ENCODE peak calls at places on chromosomes 6 and 20, in six cellular contexts. L is IMR-90, C is neuronal stem cell, O is H1, K is mesenchymal stem cell, Q is mesendoderm. N is an unnamed sample.

GRCh38 chr6:44116643-44117382 is 10.4 kb downstream of the MRPL14 start:
- DNase-seq in L (peak), C (no peak), O (no peak), K (peak), Q (no peak), N (peak)

GRCh38 chr20:1528811-1529210 is 28.7 kb downstream of the SIRPD start:
- DNase-seq in L (peak), C (no peak), O (no peak), K (peak), Q (no peak), N (peak)

GRCh38 chr20:25006431-25007167 is 14.0 kb upstream of the APMAP start:
- DNase-seq in L (no peak), C (no peak), O (no peak), K (no peak), Q (no peak), N (no peak)

GRCh38 chr6:55836481-55836880 is 38.9 kb downstream of the BMP5 start:
- DNase-seq in L (no peak), C (no peak), O (no peak), K (no peak), Q (no peak), N (no peak)

GRCh38 chr6:145736854-145737181 is 1.5 kb upstream of the EPM2A start:
- DNase-seq in L (peak), C (no peak), O (no peak), K (peak), Q (no peak), N (no peak)

GRCh38 chr6:53795702-53796450 is 1.1 kb downstream of the LRRC1 start:
- DNase-seq in L (peak), C (peak), O (no peak), K (peak), Q (peak), N (peak)

GRCh38 chr20:23115823-23116222 is 29.7 kb upstream of the CD93 start:
- DNase-seq in L (no peak), C (no peak), O (no peak), K (peak), Q (no peak), N (peak)

GRCh38 chr20:11585752-11586352 is 331.8 kb upstream of the BTBD3 start:
- DNase-seq in L (peak), C (no peak), O (no peak), K (peak), Q (peak), N (no peak)

GRCh38 chr6:133741375-133741861 is 147.5 kb upstream of the TCF21 start:
- DNase-seq in L (peak), C (peak), O (no peak), K (peak), Q (peak), N (no peak)

GRCh38 chr6:128569737-128570438 is 49.5 kb upstream of the PTPRK start:
- DNase-seq in L (peak), C (peak), O (peak), K (peak), Q (peak), N (peak)

GRCh38 chr6:82442320-82442719 is 78.7 kb downstream of the TPBG start:
- DNase-seq in L (no peak), C (no peak), O (no peak), K (no peak), Q (no peak), N (no peak)

GRCh38 chr20:43915209-43916072 is 789 bp downstream of the TOX2 start:
- DNase-seq in L (peak), C (no peak), O (no peak), K (peak), Q (peak), N (no peak)

GRCh38 chr20:47113362-47114118 is 218.9 kb downstream of the EYA2 start:
- DNase-seq in L (peak), C (no peak), O (no peak), K (peak), Q (no peak), N (no peak)

GRCh38 chr6:106746660-106747059 is 117.3 kb downstream of the QRSL1 start:
- DNase-seq in L (peak), C (no peak), O (no peak), K (peak), Q (peak), N (peak)

GRCh38 chr6:165852676-165853075 is 189.6 kb upstream of the PDE10A start:
- DNase-seq in L (no peak), C (no peak), O (no peak), K (no peak), Q (no peak), N (peak)

GRCh38 chr20:14235355-14235754 is 102.1 kb downstream of the FLRT3 start:
- DNase-seq in L (peak), C (no peak), O (no peak), K (peak), Q (no peak), N (no peak)

GRCh38 chr6:8914700-8915099 is 479.4 kb upstream of the SLC35B3 start:
- DNase-seq in L (no peak), C (no peak), O (no peak), K (no peak), Q (peak), N (no peak)

GRCh38 chr6:32148722-32149576 is 2.8 kb downstream of the PRRT1 start:
- DNase-seq in L (no peak), C (no peak), O (peak), K (peak), Q (peak), N (no peak)

GRCh38 chr20:53281557-53282117 is 309.5 kb downstream of the TSHZ2 start:
- DNase-seq in L (no peak), C (no peak), O (no peak), K (no peak), Q (peak), N (no peak)

GRCh38 chr6:2505624-2506023 is 245.1 kb downstream of the MYLK4 start:
- DNase-seq in L (no peak), C (no peak), O (no peak), K (no peak), Q (peak), N (peak)

GRCh38 chr6:297571-298232 is 5.4 kb downstream of the DUSP22 start:
- DNase-seq in L (no peak), C (no peak), O (no peak), K (no peak), Q (no peak), N (no peak)

GRCh38 chr6:126180585-126180984 is 159.3 kb upstream of the CENPW start:
- DNase-seq in L (peak), C (no peak), O (no peak), K (peak), Q (peak), N (peak)

GRCh38 chr6:34497411-34497810 is 31.5 kb downstream of the PACSIN1 start:
- DNase-seq in L (no peak), C (no peak), O (no peak), K (no peak), Q (no peak), N (no peak)

GRCh38 chr6:84665392-84665791 is 99.0 kb downstream of the TBX18 start:
- DNase-seq in L (peak), C (no peak), O (no peak), K (peak), Q (peak), N (no peak)

GRCh38 chr6:35736293-35736894 is 438 bp upstream of the ARMC12 start:
- DNase-seq in L (peak), C (peak), O (no peak), K (peak), Q (peak), N (peak)

GRCh38 chr6:71287038-71287437 is 1.6 kb upstream of the OGFRL1 start:
- DNase-seq in L (peak), C (no peak), O (no peak), K (peak), Q (no peak), N (no peak)

GRCh38 chr6:22149501-22150490 is 147.0 kb downstream of the PRL start:
- DNase-seq in L (peak), C (no peak), O (no peak), K (peak), Q (no peak), N (no peak)

DNA sequence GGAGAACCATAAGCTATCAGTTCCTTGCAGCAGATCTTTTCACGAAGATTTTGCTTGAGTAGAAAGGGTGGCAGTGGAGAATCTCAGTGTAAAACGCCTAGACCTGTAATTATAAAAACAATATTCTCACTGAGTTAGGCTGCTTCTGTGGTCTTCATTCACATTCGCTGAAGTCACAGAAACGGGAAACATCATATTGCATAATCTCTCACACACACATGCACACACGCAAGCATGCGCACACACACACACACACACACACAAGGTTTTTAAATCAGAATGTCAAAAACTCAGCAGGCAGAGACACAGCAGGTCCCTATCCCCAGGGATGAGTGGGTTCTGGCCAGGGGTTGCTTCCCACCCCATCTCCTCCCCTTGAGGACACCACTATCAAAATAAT is 175.5 kb downstream of the ATXN1 start:
- DNase-seq in L (no peak), C (no peak), O (no peak), K (no peak), Q (no peak), N (no peak)
- H3K4me3 ChIP-seq in L (no peak), C (no peak), O (no peak), K (no peak), Q (no peak), N (no peak)

DNA sequence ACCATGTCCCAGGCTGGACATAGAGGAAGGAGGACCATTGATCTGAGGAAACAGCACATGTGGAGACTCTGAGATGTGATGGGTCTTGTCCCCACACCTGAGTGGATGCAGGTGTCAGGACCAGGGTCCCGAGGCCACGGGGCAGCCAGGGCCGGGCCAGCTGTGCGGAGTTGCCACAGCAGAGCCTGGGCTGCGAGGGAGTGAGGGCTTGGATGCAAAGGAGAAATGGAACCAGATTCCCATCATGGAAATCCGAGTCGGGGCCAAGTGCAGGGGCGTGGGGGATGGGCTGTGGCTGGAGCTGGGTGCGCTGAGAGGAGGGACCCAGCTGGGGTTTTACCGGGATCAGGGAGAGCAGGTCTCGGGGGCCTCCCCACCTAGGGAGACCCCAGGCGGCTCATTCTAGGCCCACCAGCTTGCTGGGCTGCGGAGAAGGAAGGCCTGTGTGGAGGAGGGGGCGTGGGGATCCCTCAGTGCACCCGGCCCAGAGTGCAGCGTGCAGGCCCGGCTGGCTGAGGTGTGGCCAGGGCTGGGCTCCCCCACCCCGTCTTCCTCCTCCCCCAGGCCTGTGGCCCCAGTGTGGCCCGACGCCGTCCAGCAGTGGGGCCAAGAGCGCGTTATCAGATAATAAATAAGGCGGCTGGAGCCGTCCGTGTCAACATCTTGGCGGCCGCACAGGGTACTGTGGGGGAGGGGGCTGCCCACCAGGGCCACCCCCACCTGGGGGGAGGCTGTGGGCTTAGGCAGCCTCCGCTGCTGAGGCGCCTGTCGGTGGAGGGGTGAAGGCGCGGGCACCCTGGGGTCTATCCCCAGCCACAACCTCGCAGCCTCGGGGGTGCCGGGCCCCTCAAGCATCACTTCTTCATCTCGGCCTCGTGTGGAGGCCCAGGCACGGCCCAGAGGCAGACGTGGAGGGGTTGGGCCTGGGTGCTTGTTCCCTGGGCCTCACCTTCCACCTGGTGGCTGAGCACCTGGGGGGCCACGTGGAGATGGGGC is 17.2 kb downstream of the GATA5 start:
- DNase-seq in L (no peak), C (no peak), O (no peak), K (no peak), Q (no peak), N (no peak)
- H4K8ac ChIP-seq in L (no peak), C (no peak), O (peak), K (no peak), Q (no peak), N (no peak)

GRCh38 chr20:31716351-31716750 is 6.3 kb downstream of the BCL2L1 start:
- DNase-seq in L (no peak), C (no peak), O (no peak), K (no peak), Q (no peak), N (no peak)
- H3K4me3 ChIP-seq in L (no peak), C (no peak), O (no peak), K (no peak), Q (no peak), N (no peak)

DNA sequence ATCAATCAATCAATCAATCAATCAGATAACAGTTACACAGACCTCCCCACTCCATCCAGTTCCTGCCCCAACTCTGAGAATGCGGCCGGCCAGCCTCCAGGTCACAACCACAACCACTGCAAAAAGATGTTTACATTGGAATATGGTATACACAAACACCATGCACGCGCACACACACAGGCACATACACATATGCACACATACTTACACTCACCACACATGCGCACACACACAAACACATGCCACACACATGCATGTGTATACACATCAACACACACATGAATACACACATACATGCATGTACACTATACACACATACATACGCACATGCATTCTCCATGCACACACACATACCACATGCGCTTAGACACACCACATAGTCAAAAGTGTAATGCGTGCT is 131.1 kb downstream of the PXDC1 start:
- DNase-seq in L (no peak), C (no peak), O (no peak), K (no peak), Q (no peak), N (no peak)
- H4K8ac ChIP-seq in L (no peak), C (no peak), O (no peak), K (no peak), Q (no peak), N (no peak)

DNA sequence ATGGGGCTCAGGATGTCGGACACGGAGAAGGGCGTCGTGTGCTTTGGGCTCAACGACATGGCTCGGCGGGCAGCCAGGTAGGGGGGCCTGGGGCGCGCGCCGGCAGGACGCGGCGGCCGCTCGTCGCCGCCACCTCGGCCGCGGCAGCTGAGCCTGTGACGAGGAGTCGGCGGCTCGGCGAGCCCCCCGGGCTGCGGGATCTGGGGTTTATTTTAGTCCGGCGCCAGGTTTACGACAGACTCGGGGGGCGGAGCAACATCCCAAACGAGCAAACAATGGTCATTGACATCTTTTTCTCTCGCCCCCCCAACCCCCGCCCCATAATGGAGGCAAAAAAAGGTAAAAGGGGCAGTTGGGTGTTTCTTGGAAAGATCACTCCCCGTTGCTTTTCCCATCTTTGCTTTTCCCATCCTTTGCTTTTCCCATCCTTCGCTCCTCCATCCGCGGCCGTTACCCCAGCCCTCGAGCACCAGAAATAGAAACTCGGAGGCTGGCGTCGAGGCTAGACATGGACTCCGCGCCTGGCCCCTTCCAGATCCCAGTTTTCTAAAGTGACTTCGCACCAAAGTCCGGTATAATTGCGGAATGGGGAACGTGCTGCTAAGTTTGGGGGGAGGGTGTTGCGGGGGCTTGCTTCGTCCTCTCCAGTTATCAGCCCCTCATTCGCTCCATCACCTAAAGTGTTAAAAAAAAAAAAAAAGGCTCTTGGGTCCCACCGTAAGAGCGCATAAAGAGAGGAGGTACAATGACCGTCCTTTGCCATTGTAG is at the start of gene NKX2-4:
- DNase-seq in L (no peak), C (no peak), O (no peak), K (no peak), Q (no peak), N (no peak)
- H3K4me3 ChIP-seq in L (no peak), C (peak), O (peak), K (no peak), Q (no peak), N (peak)

GRCh38 chr6:137403855-137404254 is 90.3 kb downstream of the OLIG3 start:
- DNase-seq in L (no peak), C (no peak), O (no peak), K (no peak), Q (no peak), N (no peak)

GRCh38 chr6:137402143-137402542 is 92.1 kb downstream of the OLIG3 start:
- DNase-seq in L (no peak), C (no peak), O (no peak), K (no peak), Q (no peak), N (no peak)

GRCh38 chr6:137401058-137401457 is 93.1 kb downstream of the OLIG3 start:
- DNase-seq in L (no peak), C (no peak), O (no peak), K (no peak), Q (no peak), N (no peak)

GRCh38 chr6:137403443-137403842 is 90.8 kb downstream of the OLIG3 start:
- DNase-seq in L (no peak), C (no peak), O (no peak), K (no peak), Q (no peak), N (no peak)

GRCh38 chr6:137399949-137400443 is 94.2 kb downstream of the OLIG3 start:
- DNase-seq in L (no peak), C (no peak), O (no peak), K (no peak), Q (no peak), N (no peak)
- H4K8ac ChIP-seq in L (no peak), C (no peak), O (peak), K (no peak), Q (no peak), N (no peak)

GRCh38 chr6:136226027-136226673 is 24.0 kb downstream of the MTFR2 start:
- DNase-seq in L (peak), C (peak), O (no peak), K (peak), Q (peak), N (peak)
- H3K4me3 ChIP-seq in L (no peak), C (no peak), O (no peak), K (no peak), Q (no peak), N (no peak)

GRCh38 chr6:147567141-147567805 is 58.8 kb downstream of the SAMD5 start:
- DNase-seq in L (no peak), C (no peak), O (no peak), K (peak), Q (no peak), N (peak)
- H4K8ac ChIP-seq in L (no peak), C (no peak), O (no peak), K (no peak), Q (no peak), N (no peak)

DNA sequence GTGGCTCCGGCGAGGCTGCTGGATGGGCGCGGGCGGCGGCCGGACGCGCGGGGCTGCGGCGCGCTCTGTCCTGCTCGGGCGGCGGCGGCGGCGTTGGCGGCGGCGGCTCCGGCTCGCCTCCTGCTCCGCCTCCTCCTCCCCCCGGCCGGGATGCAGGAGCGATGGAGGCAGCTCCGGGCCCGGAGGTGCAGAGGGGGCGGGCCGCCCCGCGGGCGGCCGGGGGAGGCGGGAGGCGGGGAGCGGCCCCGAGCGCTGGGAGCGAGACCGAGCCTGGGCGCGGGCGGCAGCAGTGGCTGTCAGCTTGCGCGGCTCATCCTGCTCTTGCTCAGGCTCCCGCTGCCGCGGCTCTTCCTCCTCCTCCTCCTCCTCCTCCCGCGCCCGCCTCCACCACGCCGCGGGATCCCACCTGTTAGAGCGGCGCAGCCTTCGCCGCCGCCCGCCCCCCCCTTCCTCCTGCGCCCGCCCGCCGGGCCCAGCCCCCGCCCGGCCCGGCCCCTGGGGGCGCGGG is at the start of gene NOL4L:
- DNase-seq in L (no peak), C (no peak), O (no peak), K (peak), Q (no peak), N (no peak)
- H3K4me3 ChIP-seq in L (peak), C (peak), O (peak), K (peak), Q (peak), N (peak)

DNA sequence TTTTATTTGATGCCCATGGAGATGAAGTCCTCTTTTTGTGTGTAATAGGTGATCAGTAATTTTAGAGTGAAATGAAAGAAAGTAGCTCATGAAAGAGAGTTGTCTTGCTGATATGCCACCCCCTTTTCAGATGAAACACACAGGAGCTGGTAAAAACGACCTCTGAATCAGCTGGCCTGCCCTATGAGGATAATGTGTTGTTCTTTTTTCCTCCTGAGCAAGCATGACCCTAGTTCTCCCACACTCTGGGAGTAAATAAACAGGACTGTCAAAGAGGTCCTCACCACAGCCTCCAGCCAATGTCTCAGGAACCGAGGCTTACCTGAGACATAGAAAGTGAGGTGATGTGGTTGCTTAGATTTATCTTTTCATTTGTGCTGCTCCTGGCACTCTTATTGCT is 29.5 kb downstream of the GPX5 start:
- DNase-seq in L (no peak), C (no peak), O (no peak), K (no peak), Q (no peak), N (no peak)
- H4K8ac ChIP-seq in L (no peak), C (no peak), O (no peak), K (no peak), Q (no peak), N (no peak)